ENCODE peak calls at places on chromosomes 12 and 14, in seven cellular contexts. R is stomach, L is K562, G is breast epithelium, Q is SK-N-MC, T is sigmoid colon, E is endothelial cell of umbilical vein. Y is an unnamed sample.
A peak's percentile ranks its signal among the peaks of the same experiment; 100 is the strongest.

GRCh38 chr12:90043264-90043663 is 334.6 kb upstream of the ATP2B1 start:
- DNase-seq in R (no peak), L (no peak), G (no peak), Q (no peak), T (no peak), E (peak; percentile 13), Y (no peak)

GRCh38 chr14:32038876-32039275 is 38.2 kb upstream of the ARHGAP5 start:
- DNase-seq in R (no peak), L (no peak), G (no peak), Q (no peak), T (no peak), E (no peak), Y (no peak)

GRCh38 chr14:81655423-81656314 is 122.0 kb upstream of the SEL1L start:
- DNase-seq in R (no peak), L (peak; percentile 6), G (no peak), Q (no peak), T (no peak), E (no peak), Y (no peak)

GRCh38 chr12:49170924-49171323 is 18.0 kb downstream of the TUBA1A start:
- DNase-seq in R (no peak), L (no peak), G (no peak), Q (no peak), T (no peak), E (no peak), Y (no peak)

GRCh38 chr12:109625131-109625559 is 51.6 kb downstream of the MVK start:
- DNase-seq in R (no peak), L (peak; percentile 31), G (no peak), Q (no peak), T (no peak), E (no peak), Y (no peak)

GRCh38 chr12:9702239-9702638 is 30.7 kb downstream of the CLECL1 start:
- DNase-seq in R (no peak), L (no peak), G (no peak), Q (no peak), T (no peak), E (no peak), Y (no peak)

GRCh38 chr12:28611115-28611435 is 420.8 kb downstream of the CCDC91 start:
- DNase-seq in R (no peak), L (no peak), G (no peak), Q (no peak), T (no peak), E (peak; percentile 92), Y (no peak)

GRCh38 chr14:25887251-25887908 is 710.5 kb downstream of the NOVA1 start:
- DNase-seq in R (no peak), L (no peak), G (no peak), Q (no peak), T (no peak), E (peak; percentile 53), Y (no peak)

GRCh38 chr12:22459872-22460490 is 84.4 kb downstream of the C2CD5 start:
- DNase-seq in R (no peak), L (peak; percentile 7), G (no peak), Q (peak; percentile 12), T (no peak), E (peak; percentile 37), Y (peak; percentile 32)

GRCh38 chr14:32342151-32342853 is 13.2 kb downstream of the AKAP6 start:
- DNase-seq in R (no peak), L (no peak), G (no peak), Q (no peak), T (no peak), E (no peak), Y (no peak)

GRCh38 chr12:131882804-131883520 is 11.5 kb upstream of the ULK1 start:
- DNase-seq in R (no peak), L (peak; percentile 22), G (no peak), Q (no peak), T (no peak), E (no peak), Y (no peak)

GRCh38 chr14:61145903-61146411 is 135.2 kb downstream of the TMEM30B start:
- DNase-seq in R (no peak), L (no peak), G (no peak), Q (no peak), T (no peak), E (no peak), Y (peak; percentile 63)

GRCh38 chr14:21748869-21749303 is 75.3 kb upstream of the OR4E1 start:
- DNase-seq in R (no peak), L (no peak), G (no peak), Q (peak; percentile 56), T (no peak), E (peak; percentile 46), Y (peak; percentile 29)

GRCh38 chr14:92625213-92625612 is 111.6 kb downstream of the RIN3 start:
- DNase-seq in R (no peak), L (no peak), G (no peak), Q (no peak), T (no peak), E (no peak), Y (no peak)

GRCh38 chr12:101027200-101027599 is 182.8 kb downstream of the SLC5A8 start:
- DNase-seq in R (no peak), L (no peak), G (no peak), Q (no peak), T (no peak), E (no peak), Y (no peak)

GRCh38 chr12:119444462-119445044 is 110.0 kb downstream of the CCDC60 start:
- DNase-seq in R (peak; percentile 38), L (peak; percentile 82), G (no peak), Q (peak; percentile 39), T (no peak), E (peak; percentile 28), Y (peak; percentile 30)

GRCh38 chr14:93318927-93319326 is 13.9 kb downstream of the BTBD7 start:
- DNase-seq in R (no peak), L (no peak), G (no peak), Q (no peak), T (no peak), E (no peak), Y (no peak)

DNA sequence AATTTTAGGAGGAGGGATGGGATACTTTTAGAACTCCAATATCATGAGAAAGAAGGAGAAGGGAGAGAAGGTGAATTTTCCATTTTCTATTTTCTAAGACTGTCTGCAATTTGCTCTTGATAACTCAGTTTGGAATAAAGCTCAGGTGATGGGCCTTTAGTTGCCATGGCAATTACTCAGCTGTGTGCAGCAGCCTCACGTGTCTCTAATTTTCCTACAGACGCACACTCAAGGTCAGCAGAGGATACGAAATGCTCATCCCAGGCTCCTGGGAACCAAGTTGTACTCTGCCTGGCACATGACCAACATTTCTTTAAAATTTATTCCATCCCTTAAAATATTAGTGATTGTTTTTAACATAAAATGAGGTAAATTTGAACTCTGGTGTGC is 76.7 kb downstream of the TTC8 start:
- DNase-seq in R (no peak), L (no peak), G (no peak), Q (no peak), T (no peak), E (no peak), Y (no peak)
- TF ChIP-seq POLR2AphosphoS5 in R (no peak), L (no peak), G (no peak), Q (no peak), T (no peak), E (no peak), Y (no peak)

GRCh38 chr12:39574378-39574777 is 45.2 kb downstream of the ABCD2 start:
- DNase-seq in R (no peak), L (no peak), G (no peak), Q (no peak), T (no peak), E (no peak), Y (no peak)

GRCh38 chr12:39575498-39575875 is 44.1 kb downstream of the ABCD2 start:
- DNase-seq in R (no peak), L (no peak), G (no peak), Q (no peak), T (no peak), E (no peak), Y (no peak)

GRCh38 chr12:39573971-39574370 is 45.6 kb downstream of the ABCD2 start:
- DNase-seq in R (no peak), L (no peak), G (no peak), Q (no peak), T (no peak), E (no peak), Y (no peak)

GRCh38 chr12:39572551-39572950 is 47.1 kb downstream of the ABCD2 start:
- DNase-seq in R (no peak), L (no peak), G (no peak), Q (no peak), T (no peak), E (no peak), Y (no peak)

DNA sequence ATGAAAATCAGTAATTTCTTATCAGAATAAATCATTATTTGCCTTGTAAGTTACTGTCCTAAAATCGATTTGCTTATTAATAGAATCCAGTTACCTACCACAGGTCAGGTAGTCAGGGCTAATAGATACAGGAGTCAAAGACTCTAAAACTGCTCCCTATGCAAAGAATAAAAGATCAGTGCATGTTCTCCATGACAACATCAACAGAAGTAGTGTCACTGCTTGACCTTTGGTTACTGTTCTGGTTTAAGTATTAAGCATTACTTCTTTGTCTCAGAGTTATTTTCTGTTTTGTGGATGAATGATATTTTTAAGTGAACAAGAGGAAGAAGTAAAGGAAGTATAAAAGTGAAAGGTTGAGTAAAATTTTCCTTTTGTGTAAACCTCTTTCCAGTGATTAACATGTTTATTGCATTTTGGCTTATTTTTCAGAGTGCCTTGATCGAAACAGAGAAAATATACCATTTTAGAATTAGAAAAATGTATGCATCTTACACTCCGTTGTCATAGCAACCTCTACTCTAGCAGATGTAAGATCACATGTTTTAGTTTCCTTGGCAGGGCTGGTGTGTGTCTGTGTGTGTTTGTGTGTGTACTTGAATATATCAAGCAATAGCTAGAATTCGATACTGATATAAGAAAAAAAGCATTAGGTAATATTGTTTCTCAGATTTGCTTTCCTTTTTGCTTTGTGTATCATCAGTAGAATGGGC is 44.7 kb downstream of the ABCD2 start:
- DNase-seq in R (no peak), L (no peak), G (no peak), Q (no peak), T (no peak), E (no peak), Y (no peak)
- H3K27ac ChIP-seq in R (no peak overlapping the region), L (no peak overlapping the region), G (no peak overlapping the region), Q (no peak overlapping the region), T (no peak overlapping the region), E (no peak overlapping the region), Y (no peak overlapping the region)

GRCh38 chr14:103607039-103607668 is 21.9 kb upstream of the KLC1 start:
- DNase-seq in R (peak; percentile 52), L (peak; percentile 46), G (no peak), Q (peak; percentile 91), T (peak; percentile 92), E (peak; percentile 55), Y (peak; percentile 47)
- H3K4me3 ChIP-seq in R (peak overlapping the region; percentile 28), L (no peak overlapping the region), G (peak overlapping the region; percentile 53), Q (peak overlapping the region; percentile 70), T (no peak overlapping the region), E (no peak overlapping the region), Y (no peak overlapping the region)

GRCh38 chr12:124834822-124835221 is 28.8 kb downstream of the SCARB1 start:
- DNase-seq in R (no peak), L (no peak), G (no peak), Q (no peak), T (no peak), E (no peak), Y (no peak)

GRCh38 chr12:124835652-124836410 is 27.8 kb downstream of the SCARB1 start:
- DNase-seq in R (no peak), L (no peak), G (no peak), Q (no peak), T (no peak), E (no peak), Y (no peak)

GRCh38 chr12:124837249-124837897 is 26.3 kb downstream of the SCARB1 start:
- DNase-seq in R (no peak), L (no peak), G (no peak), Q (no peak), T (no peak), E (no peak), Y (no peak)

GRCh38 chr12:124836759-124837158 is 26.9 kb downstream of the SCARB1 start:
- DNase-seq in R (no peak), L (no peak), G (no peak), Q (no peak), T (no peak), E (no peak), Y (no peak)

GRCh38 chr12:124837958-124838803 is 25.5 kb downstream of the SCARB1 start:
- DNase-seq in R (peak; percentile 60), L (no peak), G (peak; percentile 84), Q (no peak), T (peak; percentile 95), E (peak; percentile 90), Y (peak; percentile 87)
- TF ChIP-seq POLR2AphosphoS5 in R (no peak), L (no peak), G (peak; percentile 64), Q (no peak), T (peak; percentile 72), E (no peak), Y (peak; percentile 80)